ENCODE peak calls at places on chromosomes 1 and 21, in eight cellular contexts. Z is mammary epithelial cell, X is fibroblast of pulmonary artery, H is choroid plexus epithelial cell, A is body of pancreas, J is kidney epithelial cell, P is GM06990, R is nephron progenitor cell. T is an unnamed sample.

GRCh38 chr1:81179239-81179638 is 621.5 kb upstream of the ADGRL2 start:
- DNase-seq in P (no peak), H (peak), X (peak), R (no peak), Z (peak), A (no peak), J (peak), T (no peak)

GRCh38 chr1:180601512-180601911 is 30.3 kb upstream of the XPR1 start:
- DNase-seq in X (no peak), J (no peak), R (no peak), A (no peak), H (no peak), Z (no peak), P (no peak), T (no peak)

GRCh38 chr1:196355206-196355786 is 252.9 kb downstream of the KCNT2 start:
- DNase-seq in P (no peak), R (no peak), A (peak), X (peak), H (peak), J (no peak), Z (no peak), T (no peak)

GRCh38 chr1:12587981-12588620 is 29.9 kb downstream of the DHRS3 start:
- DNase-seq in A (no peak), R (no peak), X (no peak), J (peak), H (peak), Z (peak), P (no peak), T (no peak)

GRCh38 chr1:4585216-4585615 is 69.2 kb upstream of the AJAP1 start:
- DNase-seq in Z (no peak), R (peak), H (no peak), X (no peak), P (peak), J (no peak), A (no peak), T (peak)

GRCh38 chr1:25017436-25018109 is 87.5 kb upstream of the RUNX3 start:
- DNase-seq in R (peak), J (peak), X (peak), H (peak), A (no peak), P (no peak), Z (peak), T (no peak)

GRCh38 chr1:199447906-199448305 is 579.6 kb upstream of the NR5A2 start:
- DNase-seq in J (no peak), A (no peak), P (no peak), H (no peak), R (no peak), Z (no peak), X (no peak), T (no peak)

GRCh38 chr1:150281221-150281757 is 1.1 kb upstream of the CIART start:
- DNase-seq in P (no peak), X (peak), H (peak), J (no peak), R (peak), Z (peak), A (peak), T (peak)

GRCh38 chr1:190588424-190588823 is 110.8 kb upstream of the BRINP3 start:
- DNase-seq in J (no peak), H (no peak), R (no peak), X (no peak), P (no peak), Z (no peak), A (no peak), T (no peak)

GRCh38 chr1:197321821-197322220 is 53.8 kb downstream of the CRB1 start:
- DNase-seq in X (no peak), J (no peak), P (no peak), R (no peak), Z (no peak), H (no peak), A (no peak), T (no peak)

GRCh38 chr1:85900921-85901320 is 192.7 kb upstream of the ZNHIT6 start:
- DNase-seq in R (no peak), P (no peak), H (no peak), X (no peak), J (no peak), A (no peak), Z (no peak), T (no peak)

GRCh38 chr1:236536540-236536939 is 12.8 kb downstream of the LGALS8 start:
- DNase-seq in R (no peak), P (no peak), Z (no peak), H (no peak), A (peak), X (no peak), J (no peak), T (no peak)

GRCh38 chr1:32448773-32449456 is 16.0 kb upstream of the ZBTB8B start:
- DNase-seq in J (no peak), R (peak), X (peak), A (no peak), Z (no peak), P (no peak), H (peak), T (no peak)

GRCh38 chr1:226134170-226135058 is 52.1 kb downstream of the ACBD3 start:
- DNase-seq in P (no peak), Z (no peak), A (no peak), J (no peak), R (no peak), X (no peak), H (no peak), T (no peak)

GRCh38 chr21:46551636-46552241 is 53.1 kb downstream of the S100B start:
- DNase-seq in H (no peak), J (no peak), Z (no peak), A (peak), X (no peak), P (peak), R (no peak), T (no peak)

GRCh38 chr1:54160351-54160750 is 7.6 kb upstream of the CDCP2 start:
- DNase-seq in Z (no peak), J (no peak), A (no peak), X (no peak), P (no peak), H (no peak), R (no peak), T (no peak)

GRCh38 chr1:41773842-41774241 is 144.9 kb downstream of the HIVEP3 start:
- DNase-seq in J (no peak), A (no peak), R (no peak), P (no peak), H (no peak), Z (no peak), X (no peak), T (no peak)

GRCh38 chr1:151238467-151238739 is 16.1 kb upstream of the PSMD4 start:
- DNase-seq in H (peak), J (peak), R (no peak), A (no peak), X (peak), P (no peak), Z (peak), T (no peak)

DNA sequence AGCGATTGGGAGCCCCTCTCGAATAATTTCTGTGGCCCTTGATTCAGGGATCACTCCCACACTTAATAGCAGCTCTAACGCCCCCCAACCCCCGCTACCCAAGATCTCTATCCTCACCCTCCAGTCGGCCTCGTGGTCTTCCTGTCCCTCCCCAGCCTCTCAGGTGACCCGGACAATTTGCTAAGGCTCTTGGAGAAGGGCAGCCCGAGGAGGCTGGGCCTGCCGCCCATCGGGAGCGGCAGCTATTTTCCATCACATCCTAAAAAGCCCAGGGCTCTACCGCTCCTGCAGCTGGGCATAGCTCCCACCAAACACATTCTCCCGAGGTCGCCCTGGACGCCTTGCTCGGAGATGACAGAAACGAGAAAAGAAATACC is 12.0 kb upstream of the PHLDA3 start:
- DNase-seq in J (no peak), H (no peak), P (no peak), A (no peak), X (no peak), Z (no peak), R (no peak), T (no peak)
- TF ChIP-seq CTCF in J (no peak), H (no peak), P (no peak), A (no peak), X (no peak), Z (no peak), R (no peak), T (no peak)

DNA sequence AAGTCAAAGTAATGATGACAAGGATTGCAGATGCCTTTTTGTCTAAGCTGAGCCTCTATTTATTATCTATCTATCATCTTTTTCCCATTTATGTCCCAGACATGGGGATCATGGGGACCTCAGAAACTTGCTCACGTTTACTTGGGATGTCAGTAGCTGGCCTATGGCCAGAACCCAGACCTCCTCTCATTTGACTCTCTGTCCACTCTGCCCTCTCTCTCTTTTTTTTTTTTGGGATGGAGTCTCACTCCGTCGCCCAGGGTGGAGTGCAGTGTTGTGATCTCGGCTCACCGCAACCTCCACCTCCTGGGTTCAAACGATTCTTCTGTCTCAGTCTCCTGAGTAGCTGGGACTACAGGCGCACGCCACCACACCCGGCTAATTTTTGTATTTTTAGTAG is 3.7 kb upstream of the ID3 start:
- DNase-seq in Z (no peak), P (no peak), A (no peak), R (no peak), H (peak), X (no peak), J (no peak), T (no peak)
- TF ChIP-seq CTCF in Z (no peak), P (no peak), A (no peak), R (no peak), H (no peak), X (no peak), J (no peak), T (no peak)

GRCh38 chr1:202958544-202959275 is 598 bp upstream of the ADIPOR1 start:
- DNase-seq in X (no peak), R (no peak), A (peak), Z (no peak), H (no peak), J (no peak), P (no peak), T (peak)

GRCh38 chr1:202954057-202954745 is 3.9 kb downstream of the ADIPOR1 start:
- DNase-seq in X (no peak), J (no peak), Z (no peak), R (no peak), P (no peak), H (no peak), A (no peak), T (no peak)

GRCh38 chr1:202957733-202958543 is at the start of gene ADIPOR1:
- DNase-seq in Z (peak), R (peak), A (peak), P (peak), H (peak), J (peak), X (peak), T (peak)

GRCh38 chr1:202961220-202961880 is 3.2 kb upstream of the ADIPOR1 start:
- DNase-seq in Z (no peak), J (no peak), X (no peak), R (no peak), H (no peak), A (no peak), P (no peak), T (no peak)

GRCh38 chr1:202959276-202959620 is 1.1 kb upstream of the ADIPOR1 start:
- DNase-seq in R (no peak), H (peak), P (no peak), Z (peak), A (no peak), J (peak), X (no peak), T (no peak)
- TF ChIP-seq CTCF in R (no peak), H (no peak), P (no peak), Z (no peak), A (no peak), J (no peak), X (no peak), T (no peak)

DNA sequence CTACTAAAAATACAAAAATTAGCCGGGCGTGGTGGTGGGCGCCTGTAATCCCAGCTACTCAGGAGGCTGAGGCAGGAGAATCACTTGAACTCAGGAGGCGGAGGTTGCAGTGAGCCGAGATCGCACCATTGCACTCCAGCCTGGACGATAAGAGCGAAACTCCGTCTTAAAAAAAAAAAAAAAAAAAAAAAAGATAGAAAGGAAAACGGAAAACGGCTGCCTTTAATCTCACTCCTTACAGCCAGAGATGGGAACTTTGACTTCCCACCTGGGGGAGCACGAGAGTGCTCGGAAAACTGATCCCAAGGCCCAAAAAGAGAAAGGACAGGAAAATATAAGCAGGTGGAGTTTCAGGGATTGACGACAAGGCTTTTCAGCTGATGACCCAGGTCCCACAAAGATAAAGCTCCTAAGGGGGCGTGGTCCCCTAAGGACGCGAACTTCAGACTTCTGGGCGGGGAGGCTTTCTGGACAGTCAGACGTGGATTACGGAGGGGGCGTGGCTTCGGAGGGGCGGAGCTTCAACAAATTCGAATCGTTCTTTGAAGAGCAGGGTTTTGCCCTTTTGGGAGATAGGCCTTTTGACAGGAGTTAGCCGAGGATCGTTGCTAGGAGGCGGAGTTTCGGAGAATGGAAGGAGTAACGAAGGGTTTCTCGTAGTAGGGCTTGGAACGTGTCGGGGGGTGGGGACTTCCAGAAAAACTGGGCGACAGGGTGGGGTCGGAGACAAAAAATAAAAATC is 966 bp upstream of the CKS1B start:
- DNase-seq in J (peak), X (peak), Z (peak), A (peak), R (peak), P (peak), H (peak), T (peak)
- TF ChIP-seq CTCF in J (peak), X (peak), Z (peak), A (peak), R (no peak), P (peak), H (peak), T (peak)

GRCh38 chr1:244583358-244583757 is 69.6 kb upstream of the DESI2 start:
- DNase-seq in P (no peak), A (no peak), J (no peak), H (no peak), X (no peak), Z (no peak), R (no peak), T (no peak)
- TF ChIP-seq CTCF in P (no peak), A (no peak), J (no peak), H (no peak), X (no peak), Z (no peak), R (no peak), T (no peak)

T was measured in GM13976.